ENCODE peak calls at places on chromosomes 11 and 22, in ten cellular contexts. C, X, S, I, H, O, J, T, K and Y are unnamed samples.

GRCh38 chr11:73480677-73481076 is 104.5 kb downstream of the RELT start:
- DNase-seq in C (peak), X (no peak), S (no peak), I (no peak), H (no peak), O (no peak), J (no peak), T (no peak), K (peak), Y (no peak)

GRCh38 chr11:93073026-93073425 is 103.6 kb downstream of the MTNR1B start:
- DNase-seq in C (no peak), X (no peak), S (no peak), I (no peak), H (no peak), O (no peak), J (no peak), T (no peak), K (no peak), Y (no peak)

GRCh38 chr22:45226681-45227186 is 14.0 kb downstream of the KIAA0930 start:
- DNase-seq in C (peak), X (peak), S (no peak), I (no peak), H (no peak), O (peak), J (no peak), T (no peak), K (peak), Y (no peak)

GRCh38 chr11:92383430-92383829 is 158.8 kb downstream of the FAT3 start:
- DNase-seq in C (peak), X (no peak), S (no peak), I (no peak), H (peak), O (peak), J (no peak), T (no peak), K (peak), Y (no peak)

GRCh38 chr11:114166389-114166788 is 106.9 kb downstream of the ZBTB16 start:
- DNase-seq in C (no peak), X (no peak), S (no peak), I (no peak), H (peak), O (no peak), J (no peak), T (no peak), K (no peak), Y (no peak)

GRCh38 chr11:68040121-68040956 is 1.5 kb downstream of the TCIRG1 start:
- DNase-seq in C (peak), X (peak), S (no peak), I (peak), H (peak), O (peak), J (peak), T (peak), K (peak), Y (peak)

GRCh38 chr11:3939651-3940190 is 84.3 kb downstream of the STIM1 start:
- DNase-seq in C (peak), X (no peak), S (no peak), I (no peak), H (peak), O (no peak), J (no peak), T (no peak), K (peak), Y (no peak)

GRCh38 chr11:111230122-111230465 is 15.4 kb upstream of the POU2AF2 start:
- DNase-seq in C (no peak), X (no peak), S (no peak), I (no peak), H (no peak), O (no peak), J (no peak), T (no peak), K (no peak), Y (no peak)

GRCh38 chr11:20127671-20128527 is 32.4 kb downstream of the DBX1 start:
- DNase-seq in C (peak), X (peak), S (peak), I (peak), H (peak), O (peak), J (peak), T (peak), K (peak), Y (peak)

GRCh38 chr11:3380706-3381570 is 2.0 kb upstream of the ZNF195 start:
- DNase-seq in C (peak), X (no peak), S (no peak), I (no peak), H (no peak), O (no peak), J (no peak), T (no peak), K (no peak), Y (no peak)